ENCODE peak calls at places on chromosomes 11 and 22, in nine cellular contexts. One of them, this sample, is unnamed.
A peak's percentile ranks its signal among the peaks of the same experiment; 100 is the strongest.

GRCh38 chr22:49954354-49954753 is 6.2 kb upstream of the PIM3 start:
- DNase-seq in activated T-cell treated with anti-CD3 and anti-CD28 coated beads, Interleukin-2, amount 50 U/mL, for 48 hours: no peak
- DNase-seq in A673: no peak
- DNase-seq in activated CD8-positive, alpha-beta memory T cell treated with anti-CD3 and anti-CD28 coated beads for 4 hours: no peak
- DNase-seq in Peyer's patch: no peak
- DNase-seq in OCI-LY7: no peak
- DNase-seq in nephron progenitor cell: no peak
- DNase-seq in GM20000: no peak
- DNase-seq in RKO: no peak
- DNase-seq in this sample: no peak

GRCh38 chr11:73838443-73839122 is 38.1 kb downstream of the COA4 start:
- DNase-seq in OCI-LY7: no peak
- DNase-seq in A673: no peak
- DNase-seq in nephron progenitor cell: no peak
- DNase-seq in Peyer's patch: no peak
- DNase-seq in activated CD8-positive, alpha-beta memory T cell treated with anti-CD3 and anti-CD28 coated beads for 4 hours: no peak
- DNase-seq in RKO: no peak
- DNase-seq in activated T-cell treated with anti-CD3 and anti-CD28 coated beads, Interleukin-2, amount 50 U/mL, for 48 hours: no peak
- DNase-seq in GM20000: no peak
- DNase-seq in this sample: no peak

GRCh38 chr11:103844327-103845215 is 191.9 kb upstream of the DDI1 start:
- DNase-seq in OCI-LY7: no peak
- DNase-seq in GM20000: peak; percentile 9
- DNase-seq in activated T-cell treated with anti-CD3 and anti-CD28 coated beads, Interleukin-2, amount 50 U/mL, for 48 hours: no peak
- DNase-seq in A673: no peak
- DNase-seq in nephron progenitor cell: no peak
- DNase-seq in RKO: no peak
- DNase-seq in activated CD8-positive, alpha-beta memory T cell treated with anti-CD3 and anti-CD28 coated beads for 4 hours: no peak
- DNase-seq in Peyer's patch: no peak
- DNase-seq in this sample: peak; percentile 28

GRCh38 chr22:28514314-28514713 is 165.3 kb downstream of the TTC28 start:
- DNase-seq in Peyer's patch: no peak
- DNase-seq in activated CD8-positive, alpha-beta memory T cell treated with anti-CD3 and anti-CD28 coated beads for 4 hours: no peak
- DNase-seq in nephron progenitor cell: no peak
- DNase-seq in GM20000: no peak
- DNase-seq in RKO: no peak
- DNase-seq in A673: peak; percentile 89
- DNase-seq in activated T-cell treated with anti-CD3 and anti-CD28 coated beads, Interleukin-2, amount 50 U/mL, for 48 hours: no peak
- DNase-seq in OCI-LY7: no peak
- DNase-seq in this sample: no peak

GRCh38 chr22:47715866-47716578 is 953.6 kb downstream of the TBC1D22A start:
- DNase-seq in activated T-cell treated with anti-CD3 and anti-CD28 coated beads, Interleukin-2, amount 50 U/mL, for 48 hours: no peak
- DNase-seq in GM20000: no peak
- DNase-seq in Peyer's patch: no peak
- DNase-seq in OCI-LY7: no peak
- DNase-seq in RKO: no peak
- DNase-seq in activated CD8-positive, alpha-beta memory T cell treated with anti-CD3 and anti-CD28 coated beads for 4 hours: no peak
- DNase-seq in A673: no peak
- DNase-seq in nephron progenitor cell: no peak
- DNase-seq in this sample: no peak

GRCh38 chr11:130908061-130908460 is 8.2 kb downstream of the SNX19 start:
- DNase-seq in activated CD8-positive, alpha-beta memory T cell treated with anti-CD3 and anti-CD28 coated beads for 4 hours: no peak
- DNase-seq in A673: no peak
- DNase-seq in activated T-cell treated with anti-CD3 and anti-CD28 coated beads, Interleukin-2, amount 50 U/mL, for 48 hours: no peak
- DNase-seq in RKO: no peak
- DNase-seq in GM20000: no peak
- DNase-seq in OCI-LY7: no peak
- DNase-seq in nephron progenitor cell: no peak
- DNase-seq in Peyer's patch: no peak
- DNase-seq in this sample: no peak

GRCh38 chr11:134313821-134314607 is 17.8 kb upstream of the GLB1L2 start:
- DNase-seq in activated T-cell treated with anti-CD3 and anti-CD28 coated beads, Interleukin-2, amount 50 U/mL, for 48 hours: no peak
- DNase-seq in Peyer's patch: no peak
- DNase-seq in RKO: no peak
- DNase-seq in nephron progenitor cell: no peak
- DNase-seq in activated CD8-positive, alpha-beta memory T cell treated with anti-CD3 and anti-CD28 coated beads for 4 hours: no peak
- DNase-seq in A673: no peak
- DNase-seq in OCI-LY7: no peak
- DNase-seq in GM20000: no peak
- DNase-seq in this sample: no peak

GRCh38 chr11:103609117-103610066 is 427.0 kb upstream of the DDI1 start:
- DNase-seq in OCI-LY7: no peak
- DNase-seq in nephron progenitor cell: no peak
- DNase-seq in GM20000: no peak
- DNase-seq in RKO: peak; percentile 80
- DNase-seq in activated T-cell treated with anti-CD3 and anti-CD28 coated beads, Interleukin-2, amount 50 U/mL, for 48 hours: no peak
- DNase-seq in A673: peak; percentile 85
- DNase-seq in activated CD8-positive, alpha-beta memory T cell treated with anti-CD3 and anti-CD28 coated beads for 4 hours: no peak
- DNase-seq in Peyer's patch: no peak
- DNase-seq in this sample: no peak

GRCh38 chr11:34830035-34830434 is 86.1 kb downstream of the APIP start:
- DNase-seq in Peyer's patch: no peak
- DNase-seq in A673: peak; percentile 25
- DNase-seq in activated CD8-positive, alpha-beta memory T cell treated with anti-CD3 and anti-CD28 coated beads for 4 hours: no peak
- DNase-seq in nephron progenitor cell: no peak
- DNase-seq in activated T-cell treated with anti-CD3 and anti-CD28 coated beads, Interleukin-2, amount 50 U/mL, for 48 hours: no peak
- DNase-seq in RKO: no peak
- DNase-seq in OCI-LY7: no peak
- DNase-seq in GM20000: no peak
- DNase-seq in this sample: no peak

GRCh38 chr22:49323751-49324415 is 503.8 kb downstream of the BRD1 start:
- DNase-seq in OCI-LY7: no peak
- DNase-seq in activated CD8-positive, alpha-beta memory T cell treated with anti-CD3 and anti-CD28 coated beads for 4 hours: no peak
- DNase-seq in activated T-cell treated with anti-CD3 and anti-CD28 coated beads, Interleukin-2, amount 50 U/mL, for 48 hours: no peak
- DNase-seq in A673: no peak
- DNase-seq in Peyer's patch: no peak
- DNase-seq in GM20000: no peak
- DNase-seq in nephron progenitor cell: no peak
- DNase-seq in RKO: no peak
- DNase-seq in this sample: no peak

GRCh38 chr11:68938816-68939582 is 35.3 kb downstream of the IGHMBP2 start:
- DNase-seq in activated CD8-positive, alpha-beta memory T cell treated with anti-CD3 and anti-CD28 coated beads for 4 hours: no peak
- DNase-seq in Peyer's patch: no peak
- DNase-seq in nephron progenitor cell: no peak
- DNase-seq in OCI-LY7: no peak
- DNase-seq in GM20000: no peak
- DNase-seq in RKO: no peak
- DNase-seq in A673: no peak
- DNase-seq in activated T-cell treated with anti-CD3 and anti-CD28 coated beads, Interleukin-2, amount 50 U/mL, for 48 hours: no peak
- DNase-seq in this sample: no peak

GRCh38 chr11:116842117-116842516 is 4.7 kb upstream of the APOA1 start:
- DNase-seq in OCI-LY7: no peak
- DNase-seq in A673: no peak
- DNase-seq in GM20000: no peak
- DNase-seq in nephron progenitor cell: no peak
- DNase-seq in Peyer's patch: no peak
- DNase-seq in activated T-cell treated with anti-CD3 and anti-CD28 coated beads, Interleukin-2, amount 50 U/mL, for 48 hours: no peak
- DNase-seq in RKO: no peak
- DNase-seq in activated CD8-positive, alpha-beta memory T cell treated with anti-CD3 and anti-CD28 coated beads for 4 hours: no peak
- DNase-seq in this sample: no peak

GRCh38 chr11:113184498-113184897 is 129.9 kb upstream of the TTC12 start:
- DNase-seq in activated CD8-positive, alpha-beta memory T cell treated with anti-CD3 and anti-CD28 coated beads for 4 hours: no peak
- DNase-seq in activated T-cell treated with anti-CD3 and anti-CD28 coated beads, Interleukin-2, amount 50 U/mL, for 48 hours: no peak
- DNase-seq in OCI-LY7: no peak
- DNase-seq in Peyer's patch: no peak
- DNase-seq in nephron progenitor cell: no peak
- DNase-seq in RKO: peak; percentile 64
- DNase-seq in A673: no peak
- DNase-seq in GM20000: no peak
- DNase-seq in this sample: no peak

GRCh38 chr11:1796297-1797011 is 32.7 kb upstream of the CTSD start:
- DNase-seq in nephron progenitor cell: no peak
- DNase-seq in activated CD8-positive, alpha-beta memory T cell treated with anti-CD3 and anti-CD28 coated beads for 4 hours: no peak
- DNase-seq in activated T-cell treated with anti-CD3 and anti-CD28 coated beads, Interleukin-2, amount 50 U/mL, for 48 hours: no peak
- DNase-seq in A673: no peak
- DNase-seq in RKO: no peak
- DNase-seq in Peyer's patch: peak; percentile 38
- DNase-seq in GM20000: no peak
- DNase-seq in OCI-LY7: no peak
- DNase-seq in this sample: no peak

GRCh38 chr22:35893698-35894097 is 134.9 kb downstream of the RBFOX2 start:
- DNase-seq in GM20000: no peak
- DNase-seq in Peyer's patch: no peak
- DNase-seq in OCI-LY7: peak; percentile 67
- DNase-seq in A673: no peak
- DNase-seq in nephron progenitor cell: no peak
- DNase-seq in RKO: no peak
- DNase-seq in activated T-cell treated with anti-CD3 and anti-CD28 coated beads, Interleukin-2, amount 50 U/mL, for 48 hours: no peak
- DNase-seq in activated CD8-positive, alpha-beta memory T cell treated with anti-CD3 and anti-CD28 coated beads for 4 hours: no peak
- DNase-seq in this sample: no peak

GRCh38 chr11:26522912-26523610 is 49.0 kb downstream of the MUC15 start:
- DNase-seq in Peyer's patch: no peak
- DNase-seq in GM20000: no peak
- DNase-seq in RKO: peak; percentile 10
- DNase-seq in activated T-cell treated with anti-CD3 and anti-CD28 coated beads, Interleukin-2, amount 50 U/mL, for 48 hours: no peak
- DNase-seq in nephron progenitor cell: no peak
- DNase-seq in OCI-LY7: peak; percentile 28
- DNase-seq in activated CD8-positive, alpha-beta memory T cell treated with anti-CD3 and anti-CD28 coated beads for 4 hours: no peak
- DNase-seq in A673: peak; percentile 74
- DNase-seq in this sample: no peak

GRCh38 chr11:131824766-131825165 is 454.4 kb downstream of the NTM start:
- DNase-seq in activated CD8-positive, alpha-beta memory T cell treated with anti-CD3 and anti-CD28 coated beads for 4 hours: no peak
- DNase-seq in RKO: no peak
- DNase-seq in A673: no peak
- DNase-seq in activated T-cell treated with anti-CD3 and anti-CD28 coated beads, Interleukin-2, amount 50 U/mL, for 48 hours: no peak
- DNase-seq in GM20000: no peak
- DNase-seq in nephron progenitor cell: no peak
- DNase-seq in Peyer's patch: no peak
- DNase-seq in OCI-LY7: no peak
- DNase-seq in this sample: no peak

GRCh38 chr11:76161261-76161961 is 44.9 kb downstream of the WNT11 start:
- DNase-seq in OCI-LY7: no peak
- DNase-seq in RKO: no peak
- DNase-seq in activated CD8-positive, alpha-beta memory T cell treated with anti-CD3 and anti-CD28 coated beads for 4 hours: no peak
- DNase-seq in nephron progenitor cell: peak; percentile 34
- DNase-seq in Peyer's patch: no peak
- DNase-seq in GM20000: no peak
- DNase-seq in activated T-cell treated with anti-CD3 and anti-CD28 coated beads, Interleukin-2, amount 50 U/mL, for 48 hours: no peak
- DNase-seq in A673: no peak
- DNase-seq in this sample: no peak

GRCh38 chr11:33160147-33160546 is 1.1 kb downstream of the CSTF3 start:
- DNase-seq in RKO: peak; percentile 77
- DNase-seq in GM20000: no peak
- DNase-seq in Peyer's patch: no peak
- DNase-seq in nephron progenitor cell: no peak
- DNase-seq in activated T-cell treated with anti-CD3 and anti-CD28 coated beads, Interleukin-2, amount 50 U/mL, for 48 hours: no peak
- DNase-seq in activated CD8-positive, alpha-beta memory T cell treated with anti-CD3 and anti-CD28 coated beads for 4 hours: no peak
- DNase-seq in OCI-LY7: peak; percentile 41
- DNase-seq in A673: peak; percentile 76
- DNase-seq in this sample: no peak

GRCh38 chr11:38937709-38938108 is 2339.7 kb upstream of the RAG2 start:
- DNase-seq in activated CD8-positive, alpha-beta memory T cell treated with anti-CD3 and anti-CD28 coated beads for 4 hours: no peak
- DNase-seq in GM20000: no peak
- DNase-seq in nephron progenitor cell: no peak
- DNase-seq in Peyer's patch: no peak
- DNase-seq in A673: peak; percentile 62
- DNase-seq in OCI-LY7: no peak
- DNase-seq in activated T-cell treated with anti-CD3 and anti-CD28 coated beads, Interleukin-2, amount 50 U/mL, for 48 hours: no peak
- DNase-seq in RKO: no peak
- DNase-seq in this sample: no peak

GRCh38 chr11:2342557-2342956 is 34.6 kb upstream of the CD81 start:
- DNase-seq in nephron progenitor cell: no peak
- DNase-seq in GM20000: no peak
- DNase-seq in activated CD8-positive, alpha-beta memory T cell treated with anti-CD3 and anti-CD28 coated beads for 4 hours: no peak
- DNase-seq in OCI-LY7: no peak
- DNase-seq in Peyer's patch: no peak
- DNase-seq in activated T-cell treated with anti-CD3 and anti-CD28 coated beads, Interleukin-2, amount 50 U/mL, for 48 hours: no peak
- DNase-seq in RKO: no peak
- DNase-seq in A673: no peak
- DNase-seq in this sample: no peak

GRCh38 chr11:32210601-32211000 is 119.7 kb downstream of the RCN1 start:
- DNase-seq in activated T-cell treated with anti-CD3 and anti-CD28 coated beads, Interleukin-2, amount 50 U/mL, for 48 hours: no peak
- DNase-seq in activated CD8-positive, alpha-beta memory T cell treated with anti-CD3 and anti-CD28 coated beads for 4 hours: no peak
- DNase-seq in A673: peak; percentile 48
- DNase-seq in OCI-LY7: no peak
- DNase-seq in RKO: peak; percentile 48
- DNase-seq in Peyer's patch: no peak
- DNase-seq in nephron progenitor cell: no peak
- DNase-seq in GM20000: no peak
- DNase-seq in this sample: no peak

GRCh38 chr11:123469089-123469488 is 39.0 kb downstream of the GRAMD1B start:
- DNase-seq in RKO: no peak
- DNase-seq in GM20000: no peak
- DNase-seq in nephron progenitor cell: no peak
- DNase-seq in activated T-cell treated with anti-CD3 and anti-CD28 coated beads, Interleukin-2, amount 50 U/mL, for 48 hours: no peak
- DNase-seq in activated CD8-positive, alpha-beta memory T cell treated with anti-CD3 and anti-CD28 coated beads for 4 hours: no peak
- DNase-seq in OCI-LY7: no peak
- DNase-seq in A673: no peak
- DNase-seq in Peyer's patch: no peak
- DNase-seq in this sample: no peak

This sample was measured in transverse colon.